ENCODE peak calls at places on chromosomes 6 and 20, in eight cellular contexts. R is COR-L47, M is GM13977, B is amniotic stem cell, D is iPS-NIHi11, U is mesendoderm, G is H7, P is NCI-H1436 treated with DMSO at 0.1 percent for 48 hours. T is an unnamed sample.

GRCh38 chr6:167141667-167142432 is 15.9 kb downstream of the GPR31 start:
- DNase-seq in R (peak; percentile 15), M (peak; percentile 80), B (no peak), D (peak; percentile 81), U (peak; percentile 53), G (peak; percentile 92), P (no peak), T (peak; percentile 76)

GRCh38 chr20:23971320-23971719 is 17.3 kb downstream of the GGTLC1 start:
- DNase-seq in R (no peak), M (no peak), B (no peak), D (no peak), U (no peak), G (no peak), P (no peak), T (no peak)

GRCh38 chr6:32944265-32944664 is 3.4 kb upstream of the HLA-DMB start:
- DNase-seq in R (no peak), M (peak; percentile 56), B (no peak), D (no peak), U (no peak), G (no peak), P (no peak), T (no peak)

GRCh38 chr6:96809119-96809518 is 28.2 kb downstream of the GPR63 start:
- DNase-seq in R (no peak), M (no peak), B (no peak), D (no peak), U (peak; percentile 56), G (no peak), P (no peak), T (no peak)

GRCh38 chr6:98498891-98499290 is 335.5 kb upstream of the POU3F2 start:
- DNase-seq in R (no peak), M (no peak), B (no peak), D (no peak), U (no peak), G (no peak), P (no peak), T (no peak)

GRCh38 chr20:50711113-50711825 is 19.9 kb upstream of the RIPOR3 start:
- DNase-seq in R (no peak), M (no peak), B (no peak), D (no peak), U (no peak), G (no peak), P (no peak), T (no peak)

GRCh38 chr6:2909718-2910117 is 6.6 kb upstream of the SERPINB9 start:
- DNase-seq in R (no peak), M (no peak), B (no peak), D (no peak), U (no peak), G (no peak), P (no peak), T (no peak)

GRCh38 chr6:32967151-32968091 is 973 bp upstream of the BRD2 start:
- DNase-seq in R (peak; percentile 65), M (no peak), B (no peak), D (peak; percentile 44), U (peak; percentile 94), G (no peak), P (no peak), T (peak; percentile 70)

GRCh38 chr20:49948809-49949507 is 12.8 kb downstream of the RNF114 start:
- DNase-seq in R (no peak), M (no peak), B (peak; percentile 80), D (no peak), U (no peak), G (no peak), P (no peak), T (no peak)

T was measured in neural progenitor cell.